ENCODE peak calls at places on chromosomes 2 and 18, in ten cellular contexts. K is naive thymus-derived CD8-positive, alpha-beta T cell; R is HT1080; E is M059J; P is stimulated activated CD4-positive, alpha-beta T cell treated with anti-CD3 and anti-CD28 coated beads, Interleukin-12 subunit alpha, Interleukin-12 subunit beta, amount 100 ng/mL, for 24 hours; B is Ammon's horn; M is stimulated activated naive B cell treated with anti-CD40 and anti-IgM and Interleukin-4, amounts not matched to agents 10 μg/mL and 1 μg/mL and 100 μg/mL, for 72 hours; V is pons; I is SW 1271; S is fibroblast of lung. U is an unnamed sample.
A peak's percentile ranks its signal among the peaks of the same experiment; 100 is the strongest.

GRCh38 chr2:216619411-216620393 is 13.5 kb upstream of the IGFBP2 start:
- DNase-seq in K (no peak), E (no peak), B (no peak), I (no peak), M (no peak), V (no peak), P (no peak), R (no peak), S (peak; percentile 41), U (no peak)

GRCh38 chr18:46950064-46950656 is 32.8 kb downstream of the KATNAL2 start:
- DNase-seq in S (no peak), R (no peak), K (no peak), M (no peak), V (peak; percentile 41), P (no peak), I (no peak), E (peak; percentile 32), B (no peak), U (no peak)

GRCh38 chr2:238165288-238165921 is 6.6 kb downstream of the ERFE start:
- DNase-seq in I (no peak), E (no peak), S (no peak), K (no peak), R (no peak), P (no peak), M (no peak), B (no peak), V (no peak), U (no peak)

GRCh38 chr2:239041062-239041461 is 193.2 kb downstream of the TWIST2 start:
- DNase-seq in I (no peak), M (no peak), B (no peak), S (no peak), E (no peak), R (no peak), V (no peak), P (no peak), K (no peak), U (no peak)

GRCh38 chr2:154623819-154624218 is 74.7 kb upstream of the KCNJ3 start:
- DNase-seq in K (no peak), E (peak; percentile 1), I (peak; percentile 26), P (no peak), S (peak; percentile 7), R (peak; percentile 68), M (no peak), B (peak; percentile 87), V (peak; percentile 82), U (no peak)

GRCh38 chr18:48230459-48231113 is 178.6 kb downstream of the ZBTB7C start:
- DNase-seq in E (peak; percentile 65), R (peak; percentile 56), M (no peak), V (peak; percentile 41), P (no peak), K (no peak), I (peak; percentile 19), B (peak; percentile 53), S (peak; percentile 34), U (no peak)

GRCh38 chr2:209472386-209472832 is 48.6 kb downstream of the MAP2 start:
- DNase-seq in P (no peak), M (no peak), R (peak; percentile 50), S (peak; percentile 70), E (peak; percentile 47), I (peak; percentile 15), B (no peak), K (no peak), V (no peak), U (no peak)

GRCh38 chr18:37779220-37779619 is 213.6 kb upstream of the CELF4 start:
- DNase-seq in M (no peak), I (no peak), B (no peak), S (no peak), K (no peak), E (no peak), V (no peak), P (no peak), R (no peak), U (no peak)

GRCh38 chr2:10556271-10557140 is 108.4 kb upstream of the ODC1 start:
- DNase-seq in V (no peak), I (no peak), R (no peak), K (no peak), S (no peak), P (no peak), E (no peak), M (no peak), B (no peak), U (no peak)

GRCh38 chr18:58403799-58404455 is 225.0 kb downstream of the ALPK2 start:
- DNase-seq in B (no peak), R (no peak), I (no peak), K (no peak), S (no peak), V (no peak), E (no peak), M (no peak), P (no peak), U (no peak)

GRCh38 chr2:176934869-176935415 is 277.7 kb upstream of the HNRNPA3 start:
- DNase-seq in S (no peak), E (no peak), R (no peak), P (no peak), B (no peak), M (no peak), K (no peak), V (no peak), I (no peak), U (no peak)

GRCh38 chr2:102951249-102951648 is 189.4 kb downstream of the TMEM182 start:
- DNase-seq in P (no peak), B (no peak), I (no peak), V (no peak), M (no peak), K (no peak), S (no peak), R (no peak), E (no peak), U (no peak)

GRCh38 chr2:99789851-99790250 is 300.0 kb upstream of the REV1 start:
- DNase-seq in B (no peak), R (no peak), E (no peak), S (no peak), V (no peak), I (no peak), P (no peak), K (no peak), M (no peak), U (no peak)

GRCh38 chr18:33432857-33433256 is 7.7 kb downstream of the CCDC178 start:
- DNase-seq in P (no peak), K (no peak), I (no peak), S (peak; percentile 11), V (no peak), B (no peak), E (no peak), R (no peak), M (no peak), U (no peak)

GRCh38 chr2:3024401-3024935 is 353.1 kb downstream of the EIPR1 start:
- DNase-seq in S (no peak), E (no peak), K (no peak), M (no peak), V (no peak), P (no peak), R (no peak), I (no peak), B (no peak), U (no peak)

GRCh38 chr18:31428211-31428610 is 19.3 kb upstream of the DSG3 start:
- DNase-seq in I (no peak), V (no peak), P (no peak), S (no peak), R (no peak), M (no peak), B (no peak), E (no peak), K (no peak), U (no peak)

GRCh38 chr18:11553098-11553940 is 56.1 kb upstream of the SLC35G4 start:
- DNase-seq in R (peak; percentile 32), B (peak; percentile 77), S (peak; percentile 40), K (no peak), M (peak; percentile 23), I (peak; percentile 18), V (peak; percentile 56), P (no peak), E (peak; percentile 58), U (peak; percentile 14)

GRCh38 chr2:173952267-173953046 is 12.7 kb downstream of the SP3 start:
- DNase-seq in V (no peak), R (no peak), M (no peak), E (no peak), K (no peak), B (no peak), P (no peak), S (no peak), I (no peak), U (no peak)

GRCh38 chr18:2932247-2933181 is 80.4 kb downstream of the LPIN2 start:
- DNase-seq in R (peak; percentile 20), E (peak; percentile 66), I (peak; percentile 44), P (no peak), S (peak; percentile 45), V (peak; percentile 86), M (no peak), B (peak; percentile 71), K (no peak), U (peak; percentile 70)

GRCh38 chr2:22880161-22880560 is 504.8 kb upstream of the KLHL29 start:
- DNase-seq in S (no peak), M (no peak), P (no peak), B (no peak), E (no peak), K (no peak), R (peak; percentile 15), I (no peak), V (no peak), U (no peak)

GRCh38 chr2:193141-193552 is 70.7 kb downstream of the SH3YL1 start:
- DNase-seq in I (no peak), K (no peak), B (peak; percentile 4), P (no peak), E (peak; percentile 87), S (peak; percentile 3), M (no peak), V (no peak), R (peak; percentile 61), U (peak; percentile 8)

GRCh38 chr2:205731521-205731965 is 49.2 kb downstream of the NRP2 start:
- DNase-seq in I (no peak), M (no peak), B (no peak), P (no peak), S (peak; percentile 93), V (no peak), R (no peak), K (no peak), E (no peak), U (no peak)

GRCh38 chr2:38505779-38506178 is 96.9 kb downstream of the HNRNPLL start:
- DNase-seq in M (no peak), I (no peak), B (peak; percentile 19), P (no peak), K (no peak), R (peak; percentile 61), V (no peak), E (peak; percentile 59), S (no peak), U (no peak)

GRCh38 chr2:219041252-219041651 is at the start of gene CFAP65:
- DNase-seq in S (peak; percentile 49), B (peak; percentile 75), E (peak; percentile 30), I (peak; percentile 22), K (no peak), R (peak; percentile 43), M (no peak), P (no peak), V (peak; percentile 51), U (no peak)

GRCh38 chr2:99974275-99974674 is 168.1 kb downstream of the AFF3 start:
- DNase-seq in K (no peak), V (no peak), B (peak; percentile 38), P (no peak), R (peak; percentile 77), E (peak; percentile 88), I (no peak), S (peak; percentile 80), M (no peak), U (no peak)